ENCODE peak calls at places on chromosomes 7 and 10, in four cellular contexts. One of them, this sample, is unnamed.

GRCh38 chr10:126041804-126042231 is 145.5 kb downstream of the FANK1 start:
- DNase-seq in CD8-positive, alpha-beta memory T cell: peak
- DNase-seq in RPMI7951: peak
- DNase-seq in GM06990: peak
- DNase-seq in this sample: peak

GRCh38 chr10:79088613-79089355 is 20.0 kb downstream of the ZMIZ1 start:
- DNase-seq in GM06990: no peak
- DNase-seq in CD8-positive, alpha-beta memory T cell: no peak
- DNase-seq in RPMI7951: no peak
- DNase-seq in this sample: no peak

GRCh38 chr10:86979977-86980448 is 11.7 kb downstream of the ADIRF start:
- DNase-seq in GM06990: no peak
- DNase-seq in CD8-positive, alpha-beta memory T cell: no peak
- DNase-seq in RPMI7951: no peak
- DNase-seq in this sample: no peak

GRCh38 chr10:33237736-33238624 is 96.5 kb downstream of the NRP1 start:
- DNase-seq in RPMI7951: peak
- DNase-seq in GM06990: no peak
- DNase-seq in CD8-positive, alpha-beta memory T cell: no peak
- DNase-seq in this sample: no peak

GRCh38 chr10:63133787-63134557 is 844 bp downstream of the NRBF2 start:
- DNase-seq in GM06990: no peak
- DNase-seq in RPMI7951: no peak
- DNase-seq in CD8-positive, alpha-beta memory T cell: no peak
- DNase-seq in this sample: no peak

GRCh38 chr10:26479766-26480492 is 41.8 kb downstream of the APBB1IP start:
- DNase-seq in CD8-positive, alpha-beta memory T cell: no peak
- DNase-seq in GM06990: peak
- DNase-seq in RPMI7951: no peak
- DNase-seq in this sample: no peak

GRCh38 chr10:103448751-103449150 is 3.4 kb downstream of the CALHM2 start:
- DNase-seq in CD8-positive, alpha-beta memory T cell: no peak
- DNase-seq in GM06990: no peak
- DNase-seq in RPMI7951: peak
- DNase-seq in this sample: no peak

GRCh38 chr7:135353832-135354231 is 120.2 kb downstream of the STRA8 start:
- DNase-seq in CD8-positive, alpha-beta memory T cell: no peak
- DNase-seq in GM06990: no peak
- DNase-seq in RPMI7951: no peak
- DNase-seq in this sample: no peak

GRCh38 chr7:71511361-71511807 is 379.4 kb downstream of the GALNT17 start:
- DNase-seq in RPMI7951: peak
- DNase-seq in CD8-positive, alpha-beta memory T cell: no peak
- DNase-seq in GM06990: no peak
- DNase-seq in this sample: no peak

GRCh38 chr7:48040944-48041664 is 5.8 kb downstream of the C7orf57 start:
- DNase-seq in CD8-positive, alpha-beta memory T cell: no peak
- DNase-seq in GM06990: no peak
- DNase-seq in RPMI7951: peak
- DNase-seq in this sample: no peak

GRCh38 chr7:68929712-68930395 is 668.4 kb upstream of the AUTS2 start:
- DNase-seq in RPMI7951: peak
- DNase-seq in CD8-positive, alpha-beta memory T cell: no peak
- DNase-seq in GM06990: no peak
- DNase-seq in this sample: no peak

GRCh38 chr10:50431791-50432190 is 180.5 kb upstream of the ASAH2 start:
- DNase-seq in CD8-positive, alpha-beta memory T cell: no peak
- DNase-seq in RPMI7951: peak
- DNase-seq in GM06990: peak
- DNase-seq in this sample: peak

GRCh38 chr7:101386558-101387199 is 24.0 kb downstream of the COL26A1 start:
- DNase-seq in RPMI7951: peak
- DNase-seq in GM06990: no peak
- DNase-seq in CD8-positive, alpha-beta memory T cell: no peak
- DNase-seq in this sample: no peak

GRCh38 chr7:138297526-138297925 is 162.5 kb upstream of the TRIM24 start:
- DNase-seq in GM06990: no peak
- DNase-seq in CD8-positive, alpha-beta memory T cell: no peak
- DNase-seq in RPMI7951: no peak
- DNase-seq in this sample: no peak

GRCh38 chr7:157013602-157014549 is 3.4 kb upstream of the MNX1 start:
- DNase-seq in GM06990: no peak
- DNase-seq in RPMI7951: no peak
- DNase-seq in CD8-positive, alpha-beta memory T cell: no peak
- DNase-seq in this sample: no peak

GRCh38 chr10:23556727-23557440 is 118.0 kb downstream of the OTUD1 start:
- DNase-seq in RPMI7951: peak
- DNase-seq in GM06990: no peak
- DNase-seq in CD8-positive, alpha-beta memory T cell: no peak
- DNase-seq in this sample: no peak

GRCh38 chr7:150990416-150991186 is at the start of gene NOS3:
- DNase-seq in CD8-positive, alpha-beta memory T cell: no peak
- DNase-seq in GM06990: no peak
- DNase-seq in RPMI7951: no peak
- DNase-seq in this sample: no peak